ENCODE peak calls at places on chromosomes 2 and 18, in four cellular contexts. O, I, W and G are unnamed samples.

GRCh38 chr18:61244632-61245031 is 88.6 kb upstream of the CDH20 start:
- DNase-seq in O (no peak), I (no peak), W (no peak), G (no peak)

GRCh38 chr2:175153-175786 is 88.6 kb downstream of the SH3YL1 start:
- DNase-seq in O (peak), I (no peak), W (no peak), G (no peak)

GRCh38 chr2:240107386-240107785 is 28.7 kb downstream of the COPS9 start:
- DNase-seq in O (no peak), I (no peak), W (no peak), G (no peak)

GRCh38 chr2:197427204-197427603 is 7.6 kb downstream of the SF3B1 start:
- DNase-seq in O (no peak), I (no peak), W (no peak), G (no peak)

GRCh38 chr18:70044626-70045025 is 97.0 kb upstream of the CD226 start:
- DNase-seq in O (no peak), I (no peak), W (no peak), G (no peak)

GRCh38 chr2:235002198-235003095 is 50.6 kb downstream of the SH3BP4 start:
- DNase-seq in O (peak), I (no peak), W (no peak), G (no peak)

GRCh38 chr2:109439897-109440506 is 173.8 kb downstream of the SEPTIN10 start:
- DNase-seq in O (no peak), I (no peak), W (no peak), G (no peak)

GRCh38 chr2:30514861-30515435 is 67.9 kb downstream of the LCLAT1 start:
- DNase-seq in O (no peak), I (no peak), W (no peak), G (no peak)

GRCh38 chr2:200026838-200027237 is 71.5 kb downstream of the MAIP1 start:
- DNase-seq in O (no peak), I (no peak), W (no peak), G (no peak)

GRCh38 chr2:58240595-58240937 is 559 bp downstream of the FANCL start:
- DNase-seq in O (peak), I (peak), W (no peak), G (no peak)

GRCh38 chr2:88006912-88007439 is 9.4 kb downstream of the RNU2-63P start:
- DNase-seq in O (no peak), I (no peak), W (no peak), G (no peak)

GRCh38 chr2:210169871-210170441 is 1.3 kb downstream of the KANSL1L start:
- DNase-seq in O (peak), I (no peak), W (peak), G (no peak)

GRCh38 chr2:138071720-138072719 is 107.7 kb downstream of the HNMT start:
- DNase-seq in O (peak), I (no peak), W (no peak), G (no peak)

GRCh38 chr2:144515694-144516416 is 4.1 kb downstream of the ZEB2 start:
- DNase-seq in O (no peak), I (peak), W (no peak), G (no peak)

GRCh38 chr2:8239402-8240127 is 442.3 kb upstream of the ID2 start:
- DNase-seq in O (no peak), I (no peak), W (no peak), G (no peak)

GRCh38 chr2:158618859-158619490 is 162.2 kb downstream of the PKP4 start:
- DNase-seq in O (peak), I (no peak), W (no peak), G (no peak)

GRCh38 chr2:16321872-16322271 is 343.8 kb downstream of the CYRIA start:
- DNase-seq in O (no peak), I (no peak), W (no peak), G (no peak)

GRCh38 chr2:142307716-142308115 is 176.9 kb upstream of the LRP1B start:
- DNase-seq in O (no peak), I (no peak), W (no peak), G (no peak)

GRCh38 chr18:31798399-31798798 is 37.7 kb upstream of the SLC25A52 start:
- DNase-seq in O (no peak), I (no peak), W (no peak), G (no peak)

GRCh38 chr2:188272121-188272520 is 19.6 kb upstream of the GULP1 start:
- DNase-seq in O (no peak), I (no peak), W (no peak), G (no peak)

GRCh38 chr2:147910990-147911473 is 66.2 kb downstream of the ACVR2A start:
- DNase-seq in O (peak), I (peak), W (peak), G (peak)

GRCh38 chr2:159615936-159616733 is at the start of gene BAZ2B:
- DNase-seq in O (peak), I (peak), W (no peak), G (peak)

GRCh38 chr2:234932591-234933168 is 19.1 kb upstream of the SH3BP4 start:
- DNase-seq in O (no peak), I (no peak), W (no peak), G (no peak)

GRCh38 chr2:208373460-208374089 is 33.0 kb upstream of the PTH2R start:
- DNase-seq in O (peak), I (peak), W (no peak), G (peak)

GRCh38 chr2:11873766-11874165 is 127.3 kb downstream of the LPIN1 start:
- DNase-seq in O (no peak), I (no peak), W (no peak), G (no peak)

GRCh38 chr2:222982010-222982908 is 69.7 kb upstream of the KCNE4 start:
- DNase-seq in O (peak), I (peak), W (no peak), G (peak)

GRCh38 chr2:102618452-102619413 is 620 bp upstream of the SLC9A2 start:
- DNase-seq in O (no peak), I (peak), W (no peak), G (peak)

GRCh38 chr18:29254123-29254522 is 1077.2 kb upstream of the CDH2 start:
- DNase-seq in O (no peak), I (no peak), W (no peak), G (no peak)

GRCh38 chr18:3605562-3606443 is 155.8 kb downstream of the TGIF1 start:
- DNase-seq in O (no peak), I (no peak), W (no peak), G (no peak)

GRCh38 chr2:232588680-232589585 is 38.4 kb downstream of the EIF4E2 start:
- DNase-seq in O (no peak), I (no peak), W (no peak), G (no peak)

GRCh38 chr2:33378551-33379220 is 97.8 kb upstream of the RASGRP3 start:
- DNase-seq in O (no peak), I (no peak), W (no peak), G (no peak)

GRCh38 chr18:44917865-44918476 is 237.3 kb downstream of the SETBP1 start:
- DNase-seq in O (peak), I (no peak), W (no peak), G (no peak)

GRCh38 chr2:64244049-64244446 is 99.8 kb upstream of the PELI1 start:
- DNase-seq in O (no peak), I (no peak), W (no peak), G (no peak)

GRCh38 chr2:77443076-77443475 is 79.1 kb downstream of the LRRTM4 start:
- DNase-seq in O (no peak), I (no peak), W (no peak), G (no peak)

GRCh38 chr18:9218052-9218451 is 81.5 kb downstream of the ANKRD12 start:
- DNase-seq in O (no peak), I (no peak), W (no peak), G (no peak)

GRCh38 chr18:9210996-9211395 is 74.4 kb downstream of the ANKRD12 start:
- DNase-seq in O (no peak), I (no peak), W (no peak), G (no peak)

GRCh38 chr18:9211955-9212354 is 75.4 kb downstream of the ANKRD12 start:
- DNase-seq in O (no peak), I (no peak), W (no peak), G (no peak)

GRCh38 chr18:9216459-9216858 is 79.9 kb downstream of the ANKRD12 start:
- DNase-seq in O (no peak), I (no peak), W (no peak), G (no peak)

DNA sequence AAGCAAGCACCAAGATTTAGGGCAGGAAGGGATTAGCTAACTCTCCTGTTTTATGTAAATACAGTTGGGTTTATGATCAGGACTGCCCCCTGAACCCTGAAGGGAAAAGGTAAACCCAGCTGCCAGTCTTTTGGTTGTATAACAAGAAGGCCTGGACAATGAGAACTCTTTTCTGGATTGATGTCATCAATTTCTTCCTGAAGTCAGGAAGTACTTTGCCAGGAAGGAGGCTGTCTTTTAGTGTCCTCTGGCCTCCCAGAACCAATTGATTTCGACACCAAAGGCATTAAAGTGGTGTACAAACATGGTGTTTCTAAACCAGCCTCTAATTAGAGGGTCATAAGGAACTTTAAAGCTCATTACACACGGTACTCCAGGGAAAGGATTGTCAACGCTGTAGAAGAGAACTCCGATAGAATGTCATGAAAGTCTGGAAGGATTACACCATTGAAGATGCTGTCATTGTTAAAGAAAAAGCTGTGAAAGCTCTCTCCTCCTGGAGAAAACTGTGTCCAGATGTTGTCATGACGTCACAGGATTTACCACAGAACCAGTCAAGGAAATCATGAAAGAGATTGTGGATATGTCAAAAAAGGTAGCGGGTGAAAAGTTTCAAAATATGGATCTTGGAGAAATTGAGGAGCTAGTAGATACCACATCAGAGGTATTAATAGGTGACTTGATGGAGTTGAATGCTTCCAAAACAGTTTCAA is 78.8 kb downstream of the ANKRD12 start:
- DNase-seq in O (peak), I (no peak), W (no peak), G (no peak)
- TF ChIP-seq TARDBP in O (no peak), I (no peak), W (no peak), G (no peak)

GRCh38 chr2:190607014-190607597 is 41.8 kb upstream of the NAB1 start:
- DNase-seq in O (no peak), I (peak), W (no peak), G (no peak)

GRCh38 chr2:190603374-190603773 is 45.5 kb upstream of the NAB1 start:
- DNase-seq in O (no peak), I (no peak), W (no peak), G (no peak)

DNA sequence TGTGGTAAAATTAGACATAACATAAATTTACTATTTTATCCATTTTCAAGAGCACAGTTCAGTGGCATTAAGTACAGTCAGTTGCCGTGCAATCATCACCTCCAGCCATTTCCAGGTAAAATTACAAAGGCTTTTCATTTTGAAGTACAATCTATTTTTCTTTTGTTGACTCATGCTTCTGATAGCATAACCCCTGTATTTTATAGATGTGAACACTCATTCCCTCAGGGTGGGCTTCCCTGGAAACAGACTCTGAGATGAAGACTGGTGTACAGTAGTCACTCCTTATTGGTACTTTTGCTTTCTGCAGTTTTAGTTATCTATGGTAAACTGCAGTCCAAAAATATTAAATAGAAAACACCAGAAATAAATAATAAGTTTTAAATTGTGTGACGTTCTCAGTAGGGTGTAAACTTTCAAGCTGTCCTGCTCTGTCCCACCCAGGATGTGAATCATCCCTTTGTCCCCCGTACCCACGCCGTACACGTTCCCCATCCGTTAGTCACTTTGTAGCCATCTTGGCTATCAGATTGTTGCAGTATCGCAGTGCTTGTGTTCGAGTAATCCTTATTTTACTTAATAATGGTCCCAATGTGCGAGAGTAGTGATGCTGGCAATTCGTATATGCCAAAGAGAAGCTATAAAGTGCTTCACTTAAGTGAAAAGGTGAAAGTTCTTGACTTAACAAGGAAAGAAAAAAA is 41.1 kb upstream of the NAB1 start:
- DNase-seq in O (no peak), I (no peak), W (no peak), G (no peak)
- TF ChIP-seq BHLHE40 in O (no peak), I (no peak), W (no peak), G (no peak)

GRCh38 chr2:128325665-128326181 is 7.1 kb upstream of the HS6ST1 start:
- DNase-seq in O (no peak), I (no peak), W (no peak), G (no peak)
- TF ChIP-seq TARDBP in O (no peak), I (no peak), W (no peak), G (no peak)

DNA sequence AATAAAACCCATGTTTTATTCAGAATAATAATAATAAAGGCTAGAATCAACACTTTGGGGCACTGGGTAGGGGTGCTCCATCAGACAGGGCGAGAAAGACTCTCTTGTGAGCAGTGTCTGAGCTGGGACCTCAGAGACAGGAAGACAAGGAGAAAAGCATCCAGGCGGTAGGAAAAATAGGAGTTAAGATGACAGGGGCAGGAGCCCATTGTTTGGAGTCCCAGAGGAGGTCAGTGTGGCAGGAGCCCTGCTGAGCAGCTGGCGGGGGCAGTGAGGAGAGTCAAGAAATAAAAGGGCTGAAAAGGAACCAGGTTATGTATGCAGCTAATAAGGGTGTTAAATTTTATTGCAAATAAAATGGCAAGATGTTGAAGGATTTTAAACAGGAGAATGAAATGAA is 457.4 kb downstream of the FBXO15 start:
- DNase-seq in O (no peak), I (no peak), W (no peak), G (no peak)
- TF ChIP-seq BHLHE40 in O (no peak), I (no peak), W (no peak), G (no peak)

GRCh38 chr18:62585274-62586147 is 62.7 kb downstream of the ZCCHC2 start:
- DNase-seq in O (no peak), I (no peak), W (no peak), G (no peak)
- TF ChIP-seq TARDBP in O (no peak), I (no peak), W (no peak), G (no peak)

GRCh38 chr2:140023291-140023690 is 1243.1 kb upstream of the NXPH2 start:
- DNase-seq in O (no peak), I (no peak), W (no peak), G (no peak)

GRCh38 chr2:140027320-140027719 is 1247.1 kb upstream of the NXPH2 start:
- DNase-seq in O (no peak), I (no peak), W (no peak), G (no peak)
- TF ChIP-seq BHLHE40 in O (no peak), I (no peak), W (no peak), G (no peak)

GRCh38 chr2:10449838-10450691 is 1.9 kb upstream of the ODC1 start:
- DNase-seq in O (peak), I (no peak), W (no peak), G (no peak)

GRCh38 chr2:10448208-10448645 is at the start of gene ODC1:
- DNase-seq in O (peak), I (peak), W (peak), G (peak)

GRCh38 chr2:10449481-10449831 is 1.3 kb upstream of the ODC1 start:
- DNase-seq in O (no peak), I (no peak), W (no peak), G (no peak)

GRCh38 chr2:10447300-10448207 is 573 bp downstream of the ODC1 start:
- DNase-seq in O (peak), I (peak), W (peak), G (peak)

DNA sequence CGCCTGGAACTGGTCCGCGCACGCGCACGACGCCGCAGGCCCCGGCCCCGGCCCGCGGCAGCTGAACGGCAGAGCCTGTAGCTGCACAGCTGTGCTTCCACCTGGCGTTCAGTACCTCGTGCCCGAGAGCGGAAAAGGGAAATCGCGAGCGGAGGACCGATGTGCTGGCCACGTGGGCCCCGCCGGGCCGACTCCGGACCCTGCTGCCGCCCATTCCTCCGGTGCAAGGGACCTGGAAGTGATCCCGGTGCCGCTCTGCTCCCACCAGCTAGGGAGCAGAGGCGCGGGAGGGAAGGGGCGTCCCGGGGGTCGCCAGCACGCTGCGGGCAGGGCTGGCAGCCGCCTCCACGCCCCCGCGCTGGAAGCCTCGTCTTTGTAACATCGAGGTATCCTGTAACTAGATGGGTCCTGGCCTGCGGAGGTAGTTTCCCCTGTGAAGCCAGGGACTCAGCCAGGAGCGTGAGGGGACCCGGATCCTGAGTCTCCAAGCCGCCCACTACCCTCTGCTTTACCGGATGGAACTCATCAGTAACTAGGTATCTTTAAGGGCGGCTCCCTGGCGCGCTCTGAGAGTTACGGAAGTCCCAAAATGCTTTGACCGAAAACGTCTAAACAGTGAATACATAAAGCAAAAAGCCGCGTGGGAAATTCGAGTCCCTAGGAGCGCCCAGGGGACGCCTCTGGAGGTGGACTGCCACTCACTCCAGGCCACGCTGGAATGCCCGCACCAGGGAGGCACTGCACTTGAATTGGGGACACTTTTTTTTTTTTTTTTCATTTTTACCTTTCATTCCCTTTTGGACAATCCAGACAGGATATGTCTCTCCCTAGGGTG is 736 bp upstream of the ODC1 start:
- DNase-seq in O (peak), I (peak), W (peak), G (peak)
- TF ChIP-seq TARDBP in O (peak), I (peak), W (no peak), G (no peak)

GRCh38 chr18:60232541-60232940 is 140.0 kb downstream of the MC4R start:
- DNase-seq in O (no peak), I (no peak), W (no peak), G (no peak)
- TF ChIP-seq BHLHE40 in O (no peak), I (no peak), W (no peak), G (no peak)